ENCODE peak calls at places on chromosomes 12 and 14, in eight cellular contexts. U is colonic mucosa, A is HFF-Myc, O is endothelial cell, L is right lobe of liver, D is AG10803, E is GM12865, V is CD14-positive monocyte. W is an unnamed sample.

GRCh38 chr14:56359245-56359644 is 220.4 kb upstream of the TMEM260 start:
- DNase-seq in U (no peak), A (no peak), O (no peak), L (no peak), D (no peak), E (peak; percentile 66), V (no peak), W (no peak)

GRCh38 chr12:131039551-131039950 is 85.8 kb downstream of the ADGRD1 start:
- DNase-seq in U (no peak), A (no peak), O (no peak), L (no peak), D (no peak), E (no peak), V (peak; percentile 24), W (no peak)

GRCh38 chr14:103224996-103225874 is 102.0 kb downstream of the TNFAIP2 start:
- DNase-seq in U (no peak), A (no peak), O (no peak), L (no peak), D (no peak), E (no peak), V (no peak), W (no peak)

GRCh38 chr14:104827173-104828055 is 26.5 kb downstream of the ZBTB42 start:
- DNase-seq in U (peak; percentile 44), A (no peak), O (peak; percentile 77), L (peak; percentile 46), D (peak; percentile 24), E (peak; percentile 37), V (no peak), W (peak; percentile 21)

GRCh38 chr14:61517861-61518802 is 177.2 kb upstream of the HIF1A start:
- DNase-seq in U (peak; percentile 75), A (no peak), O (no peak), L (peak; percentile 64), D (no peak), E (peak; percentile 67), V (no peak), W (no peak)

GRCh38 chr14:66859063-66859671 is 330.1 kb upstream of the GARIN2 start:
- DNase-seq in U (no peak), A (no peak), O (no peak), L (no peak), D (no peak), E (no peak), V (no peak), W (no peak)

GRCh38 chr12:122571821-122572220 is 44.8 kb downstream of the KNTC1 start:
- DNase-seq in U (no peak), A (no peak), O (no peak), L (no peak), D (no peak), E (no peak), V (no peak), W (no peak)

GRCh38 chr12:47576256-47576655 is 129.6 kb downstream of the RPAP3 start:
- DNase-seq in U (no peak), A (no peak), O (no peak), L (no peak), D (no peak), E (no peak), V (no peak), W (no peak)

GRCh38 chr14:36518031-36518585 is 1.9 kb downstream of the NKX2-1 start:
- DNase-seq in U (no peak), A (no peak), O (no peak), L (no peak), D (no peak), E (no peak), V (no peak), W (no peak)

GRCh38 chr12:109592905-109593272 is 19.3 kb downstream of the MVK start:
- DNase-seq in U (no peak), A (no peak), O (no peak), L (no peak), D (no peak), E (no peak), V (no peak), W (no peak)

GRCh38 chr12:88111074-88111652 is 30.7 kb downstream of the CEP290 start:
- DNase-seq in U (no peak), A (peak; percentile 30), O (no peak), L (no peak), D (peak; percentile 69), E (peak; percentile 44), V (no peak), W (peak; percentile 28)

GRCh38 chr14:104202259-104203070 is 64.1 kb downstream of the KIF26A start:
- DNase-seq in U (no peak), A (no peak), O (no peak), L (no peak), D (no peak), E (no peak), V (no peak), W (no peak)

GRCh38 chr14:76343386-76343785 is 32.6 kb upstream of the ESRRB start:
- DNase-seq in U (no peak), A (no peak), O (no peak), L (no peak), D (no peak), E (no peak), V (no peak), W (no peak)

GRCh38 chr14:102868956-102869531 is 53.4 kb upstream of the AMN start:
- DNase-seq in U (no peak), A (no peak), O (no peak), L (no peak), D (no peak), E (no peak), V (no peak), W (no peak)

GRCh38 chr12:40292788-40293429 is 68.1 kb downstream of the LRRK2 start:
- DNase-seq in U (no peak), A (no peak), O (no peak), L (no peak), D (no peak), E (no peak), V (no peak), W (no peak)

GRCh38 chr14:85084344-85084743 is 445.6 kb upstream of the FLRT2 start:
- DNase-seq in U (no peak), A (no peak), O (no peak), L (no peak), D (no peak), E (no peak), V (no peak), W (no peak)

GRCh38 chr12:108381793-108382436 is 42.8 kb upstream of the CMKLR1 start:
- DNase-seq in U (no peak), A (no peak), O (peak; percentile 59), L (no peak), D (no peak), E (no peak), V (no peak), W (no peak)

GRCh38 chr12:92543359-92543758 is 159.4 kb upstream of the PLEKHG7 start:
- DNase-seq in U (peak; percentile 79), A (no peak), O (no peak), L (no peak), D (no peak), E (peak; percentile 44), V (no peak), W (no peak)

GRCh38 chr12:66132408-66132807 is 1.9 kb upstream of the LLPH start:
- DNase-seq in U (no peak), A (no peak), O (no peak), L (no peak), D (peak; percentile 72), E (no peak), V (no peak), W (peak; percentile 83)

GRCh38 chr12:77042834-77043233 is 22.5 kb downstream of the E2F7 start:
- DNase-seq in U (no peak), A (no peak), O (no peak), L (no peak), D (no peak), E (no peak), V (no peak), W (no peak)

GRCh38 chr12:77049767-77050353 is 15.5 kb downstream of the E2F7 start:
- DNase-seq in U (peak; percentile 23), A (peak; percentile 59), O (peak; percentile 10), L (no peak), D (peak; percentile 72), E (peak; percentile 80), V (no peak), W (peak; percentile 58)

GRCh38 chr12:77045183-77045582 is 20.2 kb downstream of the E2F7 start:
- DNase-seq in U (no peak), A (no peak), O (no peak), L (no peak), D (no peak), E (no peak), V (no peak), W (no peak)

GRCh38 chr12:77053259-77053658 is 12.1 kb downstream of the E2F7 start:
- DNase-seq in U (no peak), A (no peak), O (no peak), L (no peak), D (no peak), E (no peak), V (no peak), W (no peak)

DNA sequence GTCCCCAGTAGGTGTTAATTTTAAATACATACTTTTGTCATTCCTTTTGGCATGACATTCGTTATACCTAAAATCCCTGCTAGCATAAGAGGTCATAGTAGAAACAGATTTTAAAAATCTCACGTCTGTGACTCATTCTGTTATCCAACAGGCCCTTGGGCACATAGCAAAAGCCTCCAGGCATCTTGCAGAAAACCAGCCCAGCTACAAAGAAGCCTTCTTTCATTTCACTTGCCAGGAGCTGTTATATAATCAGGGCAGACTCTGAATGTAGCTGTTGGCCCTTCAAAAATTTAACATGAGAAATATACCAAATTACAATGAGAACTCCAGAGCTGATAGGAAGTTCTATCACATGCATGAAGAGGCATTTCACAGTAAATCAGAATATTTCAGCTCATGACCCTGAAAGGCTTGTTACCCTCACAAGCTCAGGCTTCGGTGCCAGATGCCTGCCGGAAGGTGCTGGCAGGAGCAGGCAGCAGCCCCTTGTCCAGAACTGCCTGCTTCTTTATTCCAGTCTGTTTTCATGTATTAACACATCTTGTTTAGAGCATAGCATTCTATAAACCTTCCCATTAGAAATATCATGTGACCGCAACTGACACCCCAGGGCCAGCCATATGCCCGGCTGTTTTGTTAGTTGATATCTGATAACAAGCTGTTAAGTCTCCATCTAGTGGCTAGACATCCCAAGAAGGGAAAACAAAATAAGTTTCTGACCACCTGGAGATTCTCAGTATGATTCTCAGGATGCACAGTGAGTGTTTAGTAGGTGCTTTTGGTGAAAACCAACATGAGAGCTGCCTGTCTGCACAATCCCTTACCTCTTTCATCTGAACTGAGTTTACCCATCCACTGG is 17.8 kb downstream of the E2F7 start:
- DNase-seq in U (no peak), A (no peak), O (no peak), L (no peak), D (peak; percentile 31), E (no peak), V (no peak), W (peak; percentile 33)
- TF ChIP-seq CTCF in U (no peak), A (no peak), O (no peak), L (no peak), D (no peak), E (no peak), V (no peak), W (peak; percentile 64)

GRCh38 chr12:49873361-49873934 is 30.3 kb downstream of the FAIM2 start:
- DNase-seq in U (no peak), A (no peak), O (no peak), L (no peak), D (no peak), E (no peak), V (no peak), W (peak; percentile 41)
- TF ChIP-seq CTCF in U (no peak), A (no peak), O (no peak), L (no peak), D (no peak), E (no peak), V (no peak), W (no peak)

GRCh38 chr12:62794218-62794583 is 140.7 kb downstream of the PPM1H start:
- DNase-seq in U (no peak), A (no peak), O (no peak), L (no peak), D (no peak), E (no peak), V (no peak), W (no peak)
- TF ChIP-seq CTCF in U (no peak), A (no peak), O (no peak), L (no peak), D (no peak), E (no peak), V (peak; percentile 49), W (peak; percentile 51)

GRCh38 chr14:81062816-81063215 is 107.4 kb downstream of the TSHR start:
- DNase-seq in U (no peak), A (no peak), O (peak; percentile 23), L (no peak), D (no peak), E (peak; percentile 42), V (no peak), W (no peak)
- TF ChIP-seq CTCF in U (no peak), A (peak; percentile 27), O (no peak), L (peak; percentile 50), D (peak; percentile 16), E (peak; percentile 8), V (peak; percentile 39), W (no peak)